ENCODE peak calls at places on chromosome 2, in six cellular contexts. G is left lung, A is choroid plexus epithelial cell, U is GM23338, P is astrocyte, K is spleen. X is an unnamed sample.

GRCh38 chr2:197514754-197515153 is 1.1 kb upstream of the MOB4 start:
- DNase-seq in G (no peak), A (no peak), U (peak), P (peak), K (no peak), X (no peak)

GRCh38 chr2:75560022-75560767 is 544 bp downstream of the EVA1A start:
- DNase-seq in G (peak), A (peak), U (peak), P (peak), K (no peak), X (peak)

GRCh38 chr2:115573756-115574155 is 1131.3 kb downstream of the DPP10 start:
- DNase-seq in G (no peak), A (no peak), U (no peak), P (no peak), K (no peak), X (no peak)

GRCh38 chr2:226623587-226624368 is 175.8 kb downstream of the IRS1 start:
- DNase-seq in G (no peak), A (peak), U (no peak), P (peak), K (no peak), X (no peak)

GRCh38 chr2:211333377-211333776 is 777.0 kb downstream of the CPS1 start:
- DNase-seq in G (no peak), A (no peak), U (no peak), P (no peak), K (no peak), X (no peak)

GRCh38 chr2:85998071-85998991 is 107.4 kb downstream of the POLR1A start:
- DNase-seq in G (no peak), A (peak), U (peak), P (peak), K (peak), X (no peak)

GRCh38 chr2:215528555-215528954 is 92.7 kb upstream of the FN1 start:
- DNase-seq in G (no peak), A (peak), U (no peak), P (peak), K (no peak), X (peak)

GRCh38 chr2:69594341-69594740 is 49.2 kb downstream of the AAK1 start:
- DNase-seq in G (no peak), A (peak), U (no peak), P (peak), K (no peak), X (no peak)

GRCh38 chr2:79219383-79219988 is 59.9 kb upstream of the REG3A start:
- DNase-seq in G (no peak), A (peak), U (peak), P (peak), K (no peak), X (peak)

GRCh38 chr2:127570282-127571250 is 35.1 kb downstream of the MYO7B start:
- DNase-seq in G (no peak), A (peak), U (no peak), P (peak), K (peak), X (peak)

GRCh38 chr2:167832840-167833239 is 414.6 kb downstream of the STK39 start:
- DNase-seq in G (no peak), A (no peak), U (no peak), P (no peak), K (no peak), X (no peak)

GRCh38 chr2:206647985-206648384 is 5.7 kb downstream of the FAM237A start:
- DNase-seq in G (no peak), A (peak), U (no peak), P (no peak), K (no peak), X (peak)

GRCh38 chr2:38581193-38582147 is 21.3 kb downstream of the HNRNPLL start:
- DNase-seq in G (peak), A (peak), U (peak), P (peak), K (no peak), X (peak)

GRCh38 chr2:208253518-208254117 is 1.3 kb downstream of the IDH1 start:
- DNase-seq in G (no peak), A (no peak), U (no peak), P (no peak), K (no peak), X (peak)

GRCh38 chr2:98664323-98664722 is 55.9 kb downstream of the UNC50 start:
- DNase-seq in G (no peak), A (no peak), U (no peak), P (no peak), K (no peak), X (peak)

GRCh38 chr2:9757430-9758287 is 85.6 kb upstream of the TAF1B start:
- DNase-seq in G (no peak), A (no peak), U (peak), P (peak), K (no peak), X (peak)

GRCh38 chr2:19883971-19884720 is 17.6 kb downstream of the TTC32 start:
- DNase-seq in G (no peak), A (no peak), U (no peak), P (no peak), K (no peak), X (no peak)

GRCh38 chr2:182901748-182902147 is 35.3 kb upstream of the FRZB start:
- DNase-seq in G (no peak), A (no peak), U (no peak), P (no peak), K (peak), X (no peak)
- H3K4me3 ChIP-seq in G (no peak), A (no peak), U (no peak), P (no peak), K (no peak), X (no peak)

GRCh38 chr2:228401065-228401912 is 219.8 kb upstream of the SPHKAP start:
- DNase-seq in G (no peak), A (peak), U (peak), P (no peak), K (peak), X (peak)
- TF ChIP-seq CTCF in G (no peak), A (peak), U (peak), P (no peak), K (no peak), X (peak)

GRCh38 chr2:102145107-102145506 is 2.6 kb downstream of the IL1R1 start:
- DNase-seq in G (no peak), A (no peak), U (no peak), P (no peak), K (no peak), X (no peak)
- H3K4me3 ChIP-seq in G (peak), A (peak), U (no peak), P (no peak), K (no peak), X (no peak)

GRCh38 chr2:182870227-182870626 is 3.8 kb upstream of the FRZB start:
- DNase-seq in G (no peak), A (peak), U (peak), P (no peak), K (no peak), X (peak)
- TF ChIP-seq CTCF in G (no peak), A (peak), U (peak), P (no peak), K (no peak), X (peak)

GRCh38 chr2:118807668-118808428 is 39.6 kb downstream of the EN1 start:
- DNase-seq in G (no peak), A (no peak), U (peak), P (no peak), K (no peak), X (no peak)
- H3K4me3 ChIP-seq in G (no peak), A (no peak), U (peak), P (no peak), K (no peak), X (no peak)

X was measured in epithelial cell of esophagus.